ENCODE peak calls at places on chromosomes 11 and 22, in eight cellular contexts. V is ovary, Z is cardiac muscle cell, E is bronchial epithelial cell, O is H9, B is natural killer cell, J is H1, S is AG09309. H is an unnamed sample.

GRCh38 chr11:120707098-120707497 is 195.6 kb downstream of the GRIK4 start:
- DNase-seq in J (no peak), O (no peak), S (no peak), E (no peak), Z (no peak), B (no peak), V (no peak), H (no peak)

GRCh38 chr22:38959574-38959973 is 2.2 kb downstream of the APOBEC3A start:
- DNase-seq in V (no peak), Z (no peak), B (no peak), S (no peak), E (no peak), J (no peak), O (no peak), H (no peak)

GRCh38 chr11:116686891-116687290 is 85.9 kb downstream of the BUD13 start:
- DNase-seq in Z (no peak), O (no peak), S (no peak), B (no peak), V (no peak), J (no peak), E (no peak), H (no peak)

GRCh38 chr22:35883028-35883620 is 145.5 kb downstream of the RBFOX2 start:
- DNase-seq in E (peak), Z (peak), B (no peak), V (no peak), J (no peak), S (no peak), O (no peak), H (no peak)

GRCh38 chr11:96341237-96342130 is 1.5 kb downstream of the MAML2 start:
- DNase-seq in B (peak), Z (no peak), S (no peak), J (no peak), V (peak), O (peak), E (no peak), H (peak)

GRCh38 chr11:76892305-76892704 is 31.6 kb downstream of the ACER3 start:
- DNase-seq in E (no peak), Z (no peak), B (no peak), O (no peak), V (no peak), J (no peak), S (no peak), H (no peak)

GRCh38 chr11:38089728-38090127 is 1491.7 kb upstream of the RAG2 start:
- DNase-seq in J (no peak), O (no peak), B (no peak), S (no peak), E (peak), Z (peak), V (no peak), H (no peak)

GRCh38 chr11:76589945-76590630 is 80.5 kb downstream of the LRRC32 start:
- DNase-seq in E (no peak), B (no peak), S (no peak), Z (no peak), O (no peak), J (no peak), V (no peak), H (no peak)

GRCh38 chr11:59062602-59063529 is 23.2 kb upstream of the GLYATL1B start:
- DNase-seq in O (peak), E (no peak), Z (no peak), V (no peak), B (no peak), S (no peak), J (no peak), H (no peak)

GRCh38 chr11:27248430-27249207 is 114.4 kb downstream of the CCDC34 start:
- DNase-seq in J (no peak), V (no peak), B (no peak), Z (no peak), S (no peak), E (no peak), O (peak), H (no peak)

GRCh38 chr11:124329787-124330478 is 9.9 kb upstream of the OR8D2 start:
- DNase-seq in S (no peak), J (no peak), O (no peak), E (no peak), V (no peak), Z (no peak), B (no peak), H (no peak)

GRCh38 chr11:78460468-78460867 is 42.8 kb upstream of the GAB2 start:
- DNase-seq in B (no peak), Z (no peak), V (no peak), E (peak), J (no peak), O (no peak), S (no peak), H (no peak)

GRCh38 chr22:22865311-22866072 is 22.1 kb upstream of the IGLL5 start:
- DNase-seq in E (no peak), J (no peak), Z (no peak), S (no peak), V (no peak), O (no peak), B (no peak), H (no peak)

GRCh38 chr11:111871693-111872161 is 346 bp upstream of the ALG9 start:
- DNase-seq in B (no peak), Z (no peak), V (no peak), E (peak), S (no peak), O (no peak), J (no peak), H (no peak)

GRCh38 chr11:111870113-111870512 is 1.3 kb downstream of the ALG9 start:
- DNase-seq in V (no peak), B (no peak), O (no peak), E (peak), S (no peak), Z (no peak), J (no peak), H (no peak)

GRCh38 chr11:111870522-111870886 is 877 bp downstream of the ALG9 start:
- DNase-seq in O (no peak), S (no peak), Z (no peak), E (no peak), B (no peak), V (no peak), J (no peak), H (no peak)

DNA sequence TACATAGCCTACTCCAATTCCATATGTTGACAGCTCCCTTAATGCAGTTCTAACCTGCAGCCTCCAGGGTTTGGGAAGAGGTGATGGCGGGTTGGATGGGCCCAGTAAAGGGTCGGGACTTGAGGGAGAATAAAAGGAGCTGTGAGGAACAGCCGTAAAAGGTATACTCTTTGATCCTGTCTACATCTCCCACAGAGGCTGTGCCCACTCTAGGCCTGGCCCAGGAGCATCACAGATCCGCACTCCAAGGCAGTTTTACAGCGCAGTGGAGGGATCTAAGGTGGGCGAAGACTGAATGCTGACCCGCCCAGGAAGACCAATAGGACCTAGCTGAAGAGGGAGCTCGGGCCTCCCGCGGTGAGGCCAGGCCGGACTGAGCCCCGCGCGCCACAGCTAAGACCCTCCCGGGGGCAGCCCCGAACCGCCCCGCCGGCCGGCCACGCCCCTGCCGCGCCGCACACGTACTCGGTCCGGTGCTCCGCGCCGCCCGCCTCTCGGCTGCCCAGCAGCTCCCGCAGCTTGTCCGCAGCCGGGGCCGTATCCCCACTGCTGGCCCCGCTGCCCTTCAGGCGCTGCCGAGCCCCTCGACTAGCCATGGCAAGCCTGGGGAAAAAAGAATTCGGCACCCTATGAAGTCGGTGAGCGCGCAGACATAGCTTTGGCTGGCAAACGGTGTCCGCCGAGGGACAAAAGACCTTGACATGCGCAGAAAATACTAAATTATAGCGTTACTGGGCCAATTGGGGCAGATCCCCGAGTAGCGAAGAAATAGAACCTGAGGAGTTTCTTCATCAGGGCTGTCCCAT is at the start of gene ALG9:
- DNase-seq in V (peak), O (peak), E (peak), B (peak), Z (peak), J (peak), S (peak), H (peak)
- TF ChIP-seq CTCF in V (no peak), O (peak), E (peak), B (no peak), Z (peak), J (peak), S (peak), H (peak)

DNA sequence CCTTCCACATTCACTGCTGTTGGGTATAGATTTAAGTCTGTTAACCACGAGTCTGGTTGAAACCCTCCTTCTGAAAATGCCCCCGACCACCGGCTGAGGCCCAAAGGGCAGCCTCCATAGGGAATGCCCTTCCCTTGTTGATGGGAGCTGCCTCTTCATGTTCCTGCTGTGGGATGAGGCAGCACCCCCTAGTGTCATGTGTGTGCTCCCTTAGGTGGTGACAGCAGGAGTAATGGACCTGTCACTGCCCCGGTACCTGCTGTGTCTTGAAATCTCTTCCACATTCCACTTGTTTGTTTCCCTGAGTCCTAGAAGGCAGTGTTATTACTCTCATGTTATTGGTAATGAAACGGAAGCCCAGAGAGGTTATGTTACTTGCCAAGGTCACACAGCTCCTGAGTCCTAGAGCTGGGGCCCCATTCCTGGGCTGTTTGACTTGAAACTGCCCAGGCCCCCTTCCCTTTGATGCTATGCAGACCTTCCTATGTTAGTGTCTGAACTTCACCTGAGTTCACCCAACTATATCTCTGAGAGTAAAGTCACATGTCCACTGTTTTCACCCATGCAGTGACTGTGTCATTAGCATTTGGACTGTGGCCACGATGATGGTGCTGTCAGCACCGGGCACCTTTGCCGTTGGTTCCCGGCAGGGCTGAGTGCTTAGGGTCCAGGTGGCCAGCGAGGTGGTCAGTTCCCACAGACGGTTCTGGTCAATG is 234.3 kb downstream of the TBC1D22A start:
- DNase-seq in O (no peak), Z (no peak), E (peak), V (no peak), S (no peak), J (no peak), B (no peak), H (no peak)
- TF ChIP-seq CTCF in O (peak), Z (no peak), E (peak), V (no peak), S (peak), J (no peak), B (no peak), H (no peak)

DNA sequence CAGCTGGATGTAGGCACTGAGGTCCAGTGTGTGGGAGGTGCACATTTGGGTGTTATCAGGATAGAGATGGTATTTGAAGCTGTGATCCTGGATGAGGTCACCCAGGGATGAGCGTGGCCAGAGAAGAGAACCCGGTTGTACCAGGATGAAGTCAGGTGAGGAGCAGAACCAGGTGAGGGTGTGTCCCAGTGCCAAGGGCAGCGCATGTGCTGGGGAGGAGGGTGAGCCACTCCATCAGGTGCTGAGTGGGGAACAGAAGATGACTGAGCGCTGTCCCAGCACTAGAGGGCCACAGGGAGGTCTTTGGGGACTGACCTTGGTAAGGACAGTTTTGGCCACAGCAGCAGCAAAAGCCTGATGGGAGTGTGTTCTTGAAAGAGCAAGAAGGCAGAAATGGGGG is 2.7 kb downstream of the ARL2 start:
- DNase-seq in E (no peak), V (no peak), Z (no peak), O (peak), J (no peak), S (no peak), B (no peak), H (no peak)
- TF ChIP-seq CTCF in E (no peak), V (no peak), Z (no peak), O (peak), J (peak), S (no peak), B (no peak), H (no peak)

DNA sequence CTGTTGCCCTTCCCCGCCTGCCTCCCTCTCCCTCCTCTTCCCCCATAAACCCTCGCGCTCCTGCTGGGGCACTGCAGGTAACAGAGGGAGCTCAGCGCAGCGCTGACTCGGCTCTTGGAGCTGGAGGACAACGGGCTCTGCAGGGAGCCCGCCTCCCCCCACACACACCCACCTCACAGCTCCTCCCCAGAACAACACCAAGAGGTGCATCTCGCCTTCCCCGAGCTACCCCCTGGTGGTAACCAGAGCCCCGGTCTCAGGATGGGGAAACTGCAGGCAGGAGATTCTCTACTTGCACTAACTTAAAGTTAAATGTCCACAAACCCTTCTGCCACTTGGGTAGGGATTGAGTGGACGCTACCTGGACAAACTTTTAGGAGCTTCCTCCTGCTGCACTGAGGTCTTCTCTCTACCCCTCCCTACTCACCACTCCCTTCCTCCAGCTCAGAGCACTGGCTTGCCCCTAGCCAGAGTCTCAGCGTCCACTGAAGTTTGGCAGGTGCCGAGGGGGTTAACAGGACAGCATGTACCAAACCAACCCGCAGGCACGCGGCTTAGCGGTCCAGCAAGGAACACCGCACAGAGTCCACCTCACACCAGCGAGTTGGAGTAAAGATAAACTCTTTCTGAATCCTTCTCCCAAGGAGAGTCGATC is 4.0 kb upstream of the SCN4B start:
- DNase-seq in B (no peak), J (no peak), S (no peak), O (peak), V (no peak), E (no peak), Z (no peak), H (no peak)
- TF ChIP-seq CTCF in B (no peak), J (no peak), S (no peak), O (no peak), V (no peak), E (peak), Z (peak), H (no peak)

GRCh38 chr22:19107730-19108074 is 14.5 kb downstream of the DGCR2 start:
- DNase-seq in O (no peak), E (no peak), V (no peak), J (no peak), B (no peak), Z (no peak), S (no peak), H (no peak)

GRCh38 chr22:19106886-19107729 is 15.1 kb downstream of the DGCR2 start:
- DNase-seq in V (no peak), S (no peak), B (no peak), Z (no peak), J (no peak), O (no peak), E (no peak), H (no peak)

GRCh38 chr22:19105456-19105855 is 16.8 kb downstream of the DGCR2 start:
- DNase-seq in J (no peak), S (no peak), V (no peak), B (no peak), O (no peak), Z (no peak), E (no peak), H (no peak)

GRCh38 chr22:19103881-19104821 is 18.1 kb downstream of the DGCR2 start:
- DNase-seq in V (no peak), J (no peak), S (no peak), B (no peak), O (no peak), Z (no peak), E (peak), H (no peak)

DNA sequence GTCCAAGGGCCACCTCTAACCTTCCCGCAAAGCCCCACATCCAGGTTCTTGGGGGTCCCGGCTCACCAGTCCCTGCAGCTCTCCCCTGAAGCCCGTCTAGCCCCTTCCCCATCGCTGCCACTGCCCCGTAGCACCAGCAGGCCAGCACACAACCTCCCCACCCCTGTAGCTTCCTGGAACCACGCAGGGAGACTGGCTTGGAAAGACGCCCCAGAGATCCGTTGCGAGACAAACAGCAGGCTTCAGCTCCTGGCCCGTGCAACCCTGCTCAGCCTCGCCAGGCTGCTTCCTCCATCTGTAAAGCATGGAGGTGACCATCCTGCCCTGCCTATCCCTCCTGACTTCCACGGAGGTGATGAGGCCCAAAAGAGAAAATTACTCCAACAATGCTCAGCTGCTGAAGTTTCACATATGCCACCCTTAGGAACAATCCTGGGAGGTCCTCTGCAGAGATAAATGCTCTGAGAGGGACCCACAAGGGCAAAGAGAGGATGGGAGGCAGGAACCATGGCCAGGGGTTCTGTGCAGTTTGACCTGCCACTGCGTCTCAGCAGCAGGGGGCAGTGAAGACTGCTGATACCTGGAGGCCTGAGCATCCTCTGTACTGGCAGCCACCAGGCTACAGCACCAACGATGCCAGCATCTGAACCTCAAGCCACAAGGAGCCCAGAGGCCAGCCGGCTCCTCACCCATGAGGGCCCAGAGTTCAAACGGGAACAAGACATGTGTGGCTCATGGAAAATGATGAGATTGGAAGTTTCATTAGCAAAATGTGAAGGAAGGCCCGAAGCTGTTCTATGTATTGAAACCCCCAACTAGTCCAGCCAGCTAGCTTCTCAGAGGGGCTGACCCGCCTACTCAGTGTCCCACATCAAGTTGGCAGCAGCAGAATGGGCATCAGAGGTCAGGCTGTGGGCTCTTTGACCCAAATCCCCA is 16.1 kb downstream of the DGCR2 start:
- DNase-seq in V (no peak), S (no peak), Z (no peak), E (no peak), J (no peak), O (peak), B (peak), H (no peak)
- TF ChIP-seq CTCF in V (no peak), S (peak), Z (no peak), E (peak), J (peak), O (peak), B (no peak), H (peak)

DNA sequence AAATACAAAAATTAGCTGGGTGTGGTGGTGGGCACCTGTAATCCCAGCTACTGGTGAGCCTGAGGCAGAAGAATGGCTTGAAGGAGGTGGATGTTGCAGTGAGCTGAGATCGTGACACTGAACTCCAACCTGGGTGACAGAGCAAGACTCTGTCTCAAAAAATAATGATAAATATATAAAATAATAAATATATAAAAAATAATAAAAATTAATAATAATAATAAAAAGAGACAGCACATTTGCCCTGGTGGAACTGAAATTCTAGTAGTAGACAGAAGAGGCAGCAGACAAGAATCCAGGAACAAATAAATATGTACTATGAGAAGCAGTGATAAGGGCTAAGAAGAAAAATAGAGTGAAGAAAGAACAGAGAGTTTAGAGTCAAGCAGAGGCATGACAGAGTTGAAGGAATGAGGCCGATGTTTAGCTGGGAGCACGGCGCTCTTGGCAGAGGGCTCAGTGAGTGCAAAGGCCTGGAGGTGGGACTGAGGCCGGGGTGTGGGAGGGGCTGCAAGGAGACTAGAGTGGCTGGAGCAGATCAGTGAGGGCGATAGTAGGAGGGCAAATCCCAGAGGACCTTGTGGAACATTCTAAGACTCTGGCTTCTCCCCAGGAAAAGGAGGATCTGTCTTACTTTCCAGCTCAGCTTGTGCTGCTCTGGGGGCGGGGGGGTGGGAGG is 410.3 kb downstream of the MN1 start:
- DNase-seq in E (no peak), S (no peak), O (no peak), B (no peak), Z (peak), J (no peak), V (peak), H (no peak)
- TF ChIP-seq CTCF in E (no peak), S (no peak), O (no peak), B (no peak), Z (no peak), J (no peak), V (no peak), H (no peak)

H was measured in progenitor cell of endocrine pancreas.